ENCODE peak calls at places on chromosomes 3 and 15, in nine cellular contexts. F is SW480; D is spleen; R is HuH-7; T is stimulated activated naive CD8-positive, alpha-beta T cell treated with anti-CD3 and anti-CD28 coated beads, Interleukin-15, Interleukin-2, amounts not matched to agents 100 U/mL and 50 U/mL, for 24 hours; A is CD8-positive, alpha-beta T cell; V is head of caudate nucleus; G is NCI-H774; C is effector CD4-positive, alpha-beta T cell. Z is an unnamed sample.

GRCh38 chr15:76973362-76973743 is 21.6 kb upstream of the PSTPIP1 start:
- DNase-seq in F (no peak), D (no peak), R (peak), T (peak), A (peak), V (peak), G (no peak), C (peak), Z (peak)

GRCh38 chr3:51434746-51435323 is 43.8 kb downstream of the RBM15B start:
- DNase-seq in F (peak), D (no peak), R (peak), T (peak), A (peak), V (peak), G (no peak), C (peak), Z (no peak)

GRCh38 chr3:11530153-11530721 is 113.5 kb downstream of the VGLL4 start:
- DNase-seq in F (no peak), D (no peak), R (no peak), T (no peak), A (no peak), V (peak), G (no peak), C (no peak), Z (no peak)

GRCh38 chr3:88231632-88232031 is 81.9 kb downstream of the C3orf38 start:
- DNase-seq in F (no peak), D (no peak), R (peak), T (no peak), A (no peak), V (no peak), G (no peak), C (no peak), Z (no peak)

GRCh38 chr15:56052389-56053045 is 59.1 kb upstream of the NEDD4 start:
- DNase-seq in F (peak), D (no peak), R (no peak), T (no peak), A (no peak), V (no peak), G (peak), C (no peak), Z (peak)

GRCh38 chr15:42133356-42133755 is 23.1 kb downstream of the PLA2G4F start:
- DNase-seq in F (no peak), D (no peak), R (no peak), T (no peak), A (no peak), V (no peak), G (no peak), C (no peak), Z (peak)

GRCh38 chr3:99648091-99648490 is 9.7 kb downstream of the COL8A1 start:
- DNase-seq in F (peak), D (no peak), R (no peak), T (no peak), A (no peak), V (no peak), G (no peak), C (no peak), Z (no peak)

GRCh38 chr3:60659098-60659497 is 592.2 kb downstream of the FHIT start:
- DNase-seq in F (no peak), D (no peak), R (no peak), T (no peak), A (no peak), V (no peak), G (no peak), C (no peak), Z (no peak)

GRCh38 chr15:36936652-36937051 is 163.7 kb downstream of the MEIS2 start:
- DNase-seq in F (no peak), D (no peak), R (no peak), T (no peak), A (no peak), V (no peak), G (no peak), C (no peak), Z (no peak)

GRCh38 chr3:100335137-100335833 is 728 bp downstream of the NIT2 start:
- DNase-seq in F (peak), D (peak), R (peak), T (peak), A (no peak), V (peak), G (no peak), C (no peak), Z (peak)

GRCh38 chr3:17014734-17015133 is 130.0 kb downstream of the PLCL2 start:
- DNase-seq in F (no peak), D (no peak), R (peak), T (no peak), A (no peak), V (no peak), G (no peak), C (no peak), Z (no peak)

GRCh38 chr3:62874398-62875102 is 666 bp downstream of the CADPS start:
- DNase-seq in F (peak), D (no peak), R (peak), T (no peak), A (no peak), V (no peak), G (no peak), C (no peak), Z (no peak)

GRCh38 chr3:53269888-53270880 is 14.4 kb upstream of the TKT start:
- DNase-seq in F (peak), D (peak), R (peak), T (no peak), A (no peak), V (peak), G (peak), C (no peak), Z (peak)

GRCh38 chr3:187352581-187353575 is 15.3 kb upstream of the RTP4 start:
- DNase-seq in F (no peak), D (no peak), R (peak), T (no peak), A (no peak), V (no peak), G (no peak), C (no peak), Z (no peak)

GRCh38 chr3:182258538-182259177 is 534.6 kb upstream of the ATP11B start:
- DNase-seq in F (peak), D (no peak), R (no peak), T (no peak), A (no peak), V (peak), G (peak), C (no peak), Z (no peak)

GRCh38 chr3:160801386-160802118 is 45.5 kb downstream of the PPM1L start:
- DNase-seq in F (no peak), D (no peak), R (no peak), T (peak), A (no peak), V (no peak), G (no peak), C (no peak), Z (no peak)

GRCh38 chr15:68812069-68812468 is 8.6 kb downstream of the ANP32A start:
- DNase-seq in F (no peak), D (no peak), R (no peak), T (no peak), A (no peak), V (no peak), G (no peak), C (no peak), Z (peak)

GRCh38 chr3:115160295-115160694 is 13.2 kb upstream of the ZBTB20 start:
- DNase-seq in F (no peak), D (no peak), R (no peak), T (no peak), A (no peak), V (no peak), G (no peak), C (no peak), Z (no peak)

GRCh38 chr3:73729969-73730440 is 105.3 kb upstream of the PDZRN3 start:
- DNase-seq in F (no peak), D (no peak), R (no peak), T (no peak), A (no peak), V (no peak), G (no peak), C (no peak), Z (no peak)

GRCh38 chr3:182913889-182914288 is 66.4 kb downstream of the DCUN1D1 start:
- DNase-seq in F (no peak), D (no peak), R (no peak), T (no peak), A (no peak), V (no peak), G (no peak), C (no peak), Z (no peak)

GRCh38 chr15:39495871-39496459 is 84.9 kb upstream of the THBS1 start:
- DNase-seq in F (no peak), D (no peak), R (no peak), T (no peak), A (no peak), V (no peak), G (no peak), C (no peak), Z (no peak)

GRCh38 chr3:4606915-4607314 is 113.8 kb downstream of the ITPR1 start:
- DNase-seq in F (no peak), D (no peak), R (no peak), T (no peak), A (no peak), V (no peak), G (no peak), C (no peak), Z (no peak)

GRCh38 chr15:70781236-70781635 is 17.9 kb upstream of the UACA start:
- DNase-seq in F (peak), D (no peak), R (no peak), T (no peak), A (no peak), V (no peak), G (no peak), C (no peak), Z (no peak)

GRCh38 chr3:114293846-114294245 is at the start of gene TIGIT:
- DNase-seq in F (no peak), D (no peak), R (no peak), T (no peak), A (no peak), V (no peak), G (no peak), C (no peak), Z (peak)

GRCh38 chr3:162770556-162770955 is 1273.9 kb downstream of the OTOL1 start:
- DNase-seq in F (no peak), D (no peak), R (no peak), T (no peak), A (no peak), V (no peak), G (no peak), C (no peak), Z (no peak)

GRCh38 chr15:75809986-75810750 is 33.1 kb upstream of the UBE2Q2 start:
- DNase-seq in F (peak), D (no peak), R (peak), T (peak), A (no peak), V (no peak), G (peak), C (no peak), Z (no peak)

GRCh38 chr3:47238017-47238416 is 44.6 kb downstream of the KIF9 start:
- DNase-seq in F (no peak), D (no peak), R (no peak), T (no peak), A (no peak), V (no peak), G (no peak), C (no peak), Z (no peak)

GRCh38 chr15:87045741-87046140 is 966.1 kb downstream of the AGBL1 start:
- DNase-seq in F (peak), D (no peak), R (no peak), T (no peak), A (no peak), V (no peak), G (no peak), C (no peak), Z (no peak)

GRCh38 chr15:74134387-74135027 is 4.1 kb downstream of the ISLR2 start:
- DNase-seq in F (no peak), D (no peak), R (no peak), T (peak), A (no peak), V (peak), G (no peak), C (no peak), Z (peak)

GRCh38 chr15:52464478-52464877 is 64.2 kb downstream of the MYO5A start:
- DNase-seq in F (no peak), D (no peak), R (no peak), T (no peak), A (no peak), V (no peak), G (no peak), C (no peak), Z (no peak)